ENCODE peak calls at places on chromosomes 12 and 14, in five cellular contexts. One of them, this sample, is unnamed.

GRCh38 chr14:74566174-74567125 is 45.6 kb downstream of the LTBP2 start:
- DNase-seq in mesendoderm: no peak
- DNase-seq in H1: no peak
- DNase-seq in IMR-90: no peak
- DNase-seq in neuronal stem cell: no peak
- DNase-seq in this sample: no peak

GRCh38 chr12:93552427-93552826 is 20.0 kb upstream of the SOCS2 start:
- DNase-seq in mesendoderm: no peak
- DNase-seq in H1: no peak
- DNase-seq in IMR-90: no peak
- DNase-seq in neuronal stem cell: no peak
- DNase-seq in this sample: no peak

GRCh38 chr12:9134981-9135628 is 19.4 kb upstream of the A2M start:
- DNase-seq in mesendoderm: peak; percentile 27
- DNase-seq in H1: no peak
- DNase-seq in IMR-90: peak; percentile 3
- DNase-seq in neuronal stem cell: no peak
- DNase-seq in this sample: no peak

GRCh38 chr14:32021341-32021740 is 55.8 kb upstream of the ARHGAP5 start:
- DNase-seq in mesendoderm: no peak
- DNase-seq in H1: no peak
- DNase-seq in IMR-90: no peak
- DNase-seq in neuronal stem cell: no peak
- DNase-seq in this sample: no peak

GRCh38 chr12:80860206-80860605 is 77.5 kb downstream of the LIN7A start:
- DNase-seq in mesendoderm: no peak
- DNase-seq in H1: no peak
- DNase-seq in IMR-90: no peak
- DNase-seq in neuronal stem cell: no peak
- DNase-seq in this sample: no peak

GRCh38 chr12:94689002-94689645 is 38.8 kb upstream of the TMCC3 start:
- DNase-seq in mesendoderm: no peak
- DNase-seq in H1: no peak
- DNase-seq in IMR-90: peak; percentile 27
- DNase-seq in neuronal stem cell: no peak
- DNase-seq in this sample: peak; percentile 54

GRCh38 chr12:111412007-111412829 is 6.5 kb downstream of the SH2B3 start:
- DNase-seq in mesendoderm: peak; percentile 83
- DNase-seq in H1: no peak
- DNase-seq in IMR-90: no peak
- DNase-seq in neuronal stem cell: no peak
- DNase-seq in this sample: peak; percentile 61

GRCh38 chr12:109134186-109134917 is 18.0 kb downstream of the ACACB start:
- DNase-seq in mesendoderm: peak; percentile 61
- DNase-seq in H1: no peak
- DNase-seq in IMR-90: no peak
- DNase-seq in neuronal stem cell: no peak
- DNase-seq in this sample: no peak

GRCh38 chr12:116650062-116650461 is 87.8 kb downstream of the SPRING1 start:
- DNase-seq in mesendoderm: no peak
- DNase-seq in H1: no peak
- DNase-seq in IMR-90: no peak
- DNase-seq in neuronal stem cell: no peak
- DNase-seq in this sample: peak; percentile 16

GRCh38 chr12:2475984-2476383 is 318.8 kb upstream of the FKBP4 start:
- DNase-seq in mesendoderm: no peak
- DNase-seq in H1: no peak
- DNase-seq in IMR-90: no peak
- DNase-seq in neuronal stem cell: no peak
- DNase-seq in this sample: no peak

GRCh38 chr14:68473794-68474193 is 319.1 kb downstream of the ZFP36L1 start:
- DNase-seq in mesendoderm: no peak
- DNase-seq in H1: no peak
- DNase-seq in IMR-90: no peak
- DNase-seq in neuronal stem cell: no peak
- DNase-seq in this sample: no peak

GRCh38 chr12:66573605-66574004 is 105.3 kb downstream of the GRIP1 start:
- DNase-seq in mesendoderm: no peak
- DNase-seq in H1: no peak
- DNase-seq in IMR-90: no peak
- DNase-seq in neuronal stem cell: no peak
- DNase-seq in this sample: no peak

GRCh38 chr12:116662612-116663144 is 75.2 kb downstream of the SPRING1 start:
- DNase-seq in mesendoderm: no peak
- DNase-seq in H1: no peak
- DNase-seq in IMR-90: peak; percentile 37
- DNase-seq in neuronal stem cell: peak; percentile 46
- DNase-seq in this sample: peak; percentile 42

GRCh38 chr12:72089678-72090077 is 151.0 kb downstream of the TPH2 start:
- DNase-seq in mesendoderm: no peak
- DNase-seq in H1: no peak
- DNase-seq in IMR-90: no peak
- DNase-seq in neuronal stem cell: no peak
- DNase-seq in this sample: no peak

GRCh38 chr12:79071498-79071897 is 206.9 kb downstream of the SYT1 start:
- DNase-seq in mesendoderm: peak; percentile 51
- DNase-seq in H1: no peak
- DNase-seq in IMR-90: no peak
- DNase-seq in neuronal stem cell: no peak
- DNase-seq in this sample: no peak

GRCh38 chr12:9796346-9796745 is 30.9 kb upstream of the KLRF1 start:
- DNase-seq in mesendoderm: no peak
- DNase-seq in H1: no peak
- DNase-seq in IMR-90: no peak
- DNase-seq in neuronal stem cell: no peak
- DNase-seq in this sample: no peak

GRCh38 chr14:32601908-32602307 is 272.8 kb downstream of the AKAP6 start:
- DNase-seq in mesendoderm: no peak
- DNase-seq in H1: no peak
- DNase-seq in IMR-90: no peak
- DNase-seq in neuronal stem cell: no peak
- DNase-seq in this sample: no peak

GRCh38 chr14:36048667-36049066 is 127.9 kb downstream of the PTCSC3 start:
- DNase-seq in mesendoderm: no peak
- DNase-seq in H1: no peak
- DNase-seq in IMR-90: no peak
- DNase-seq in neuronal stem cell: no peak
- DNase-seq in this sample: no peak

GRCh38 chr12:77968571-77968970 is 137.9 kb downstream of the NAV3 start:
- DNase-seq in mesendoderm: no peak
- DNase-seq in H1: no peak
- DNase-seq in IMR-90: no peak
- DNase-seq in neuronal stem cell: no peak
- DNase-seq in this sample: no peak

GRCh38 chr14:70885343-70886014 is 21.8 kb upstream of the PCNX1 start:
- DNase-seq in mesendoderm: no peak
- DNase-seq in H1: no peak
- DNase-seq in IMR-90: no peak
- DNase-seq in neuronal stem cell: no peak
- DNase-seq in this sample: no peak

GRCh38 chr14:76812093-76812421 is 625 bp downstream of the ANGEL1 start:
- DNase-seq in mesendoderm: peak; percentile 45
- DNase-seq in H1: no peak
- DNase-seq in IMR-90: no peak
- DNase-seq in neuronal stem cell: no peak
- DNase-seq in this sample: no peak

GRCh38 chr12:113931517-113931916 is 34.6 kb downstream of the RBM19 start:
- DNase-seq in mesendoderm: no peak
- DNase-seq in H1: no peak
- DNase-seq in IMR-90: no peak
- DNase-seq in neuronal stem cell: no peak
- DNase-seq in this sample: no peak

GRCh38 chr12:98763656-98764055 is 118.6 kb downstream of the APAF1 start:
- DNase-seq in mesendoderm: no peak
- DNase-seq in H1: no peak
- DNase-seq in IMR-90: no peak
- DNase-seq in neuronal stem cell: no peak
- DNase-seq in this sample: no peak

GRCh38 chr12:124395284-124395752 is 100.4 kb downstream of the RFLNA start:
- DNase-seq in mesendoderm: no peak
- DNase-seq in H1: no peak
- DNase-seq in IMR-90: no peak
- DNase-seq in neuronal stem cell: no peak
- DNase-seq in this sample: peak; percentile 80

GRCh38 chr12:9662488-9662887 is 7.0 kb upstream of the CLEC2D start:
- DNase-seq in mesendoderm: no peak
- DNase-seq in H1: no peak
- DNase-seq in IMR-90: no peak
- DNase-seq in neuronal stem cell: no peak
- DNase-seq in this sample: no peak

GRCh38 chr12:53065470-53065869 is 13.7 kb downstream of the SPRYD3 start:
- DNase-seq in mesendoderm: no peak
- DNase-seq in H1: no peak
- DNase-seq in IMR-90: no peak
- DNase-seq in neuronal stem cell: no peak
- DNase-seq in this sample: no peak

GRCh38 chr14:22650960-22651521 is 6.9 kb upstream of the OR6J1 start:
- DNase-seq in mesendoderm: peak; percentile 79
- DNase-seq in H1: peak; percentile 7
- DNase-seq in IMR-90: no peak
- DNase-seq in neuronal stem cell: no peak
- DNase-seq in this sample: peak; percentile 24

GRCh38 chr14:41570415-41571155 is 36.1 kb upstream of the LRFN5 start:
- DNase-seq in mesendoderm: no peak
- DNase-seq in H1: no peak
- DNase-seq in IMR-90: no peak
- DNase-seq in neuronal stem cell: no peak
- DNase-seq in this sample: no peak

GRCh38 chr12:98998697-98999299 is 353.7 kb downstream of the APAF1 start:
- DNase-seq in mesendoderm: peak; percentile 47
- DNase-seq in H1: no peak
- DNase-seq in IMR-90: peak; percentile 38
- DNase-seq in neuronal stem cell: peak; percentile 37
- DNase-seq in this sample: peak; percentile 49

DNA sequence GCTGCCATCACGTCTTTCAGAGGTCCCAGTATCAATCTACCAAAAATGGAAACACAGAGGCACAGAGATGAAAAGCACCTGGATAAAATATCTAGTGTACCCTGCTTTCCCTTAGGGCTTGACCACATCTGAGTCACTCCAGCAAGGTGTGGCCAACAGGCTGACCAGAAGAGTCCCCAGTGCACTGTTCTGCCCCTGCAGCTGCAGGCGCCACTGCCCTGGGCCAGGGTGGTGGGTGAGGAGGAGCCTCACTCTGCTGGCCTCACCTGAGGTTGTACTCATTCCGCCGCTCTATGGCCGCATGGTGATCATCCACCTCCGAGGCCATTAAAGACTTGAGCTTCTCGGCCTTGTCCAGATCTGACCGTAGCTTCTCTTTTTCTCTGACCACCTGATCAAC is 60.4 kb downstream of the NIN start:
- DNase-seq in mesendoderm: no peak
- DNase-seq in H1: no peak
- DNase-seq in IMR-90: no peak
- DNase-seq in neuronal stem cell: no peak
- DNase-seq in this sample: no peak
- H3K23ac ChIP-seq in mesendoderm: no peak overlapping the region
- H3K23ac ChIP-seq in H1: no peak overlapping the region
- H3K23ac ChIP-seq in IMR-90: no peak overlapping the region
- H3K23ac ChIP-seq in neuronal stem cell: no peak overlapping the region
- H3K23ac ChIP-seq in this sample: no peak overlapping the region

GRCh38 chr12:6987956-6988573 is 17.4 kb downstream of the EMG1 start:
- DNase-seq in mesendoderm: no peak
- DNase-seq in H1: no peak
- DNase-seq in IMR-90: no peak
- DNase-seq in neuronal stem cell: no peak
- DNase-seq in this sample: no peak
- H3K23ac ChIP-seq in mesendoderm: no peak overlapping the region
- H3K23ac ChIP-seq in H1: no peak overlapping the region
- H3K23ac ChIP-seq in IMR-90: no peak overlapping the region
- H3K23ac ChIP-seq in neuronal stem cell: no peak overlapping the region
- H3K23ac ChIP-seq in this sample: no peak overlapping the region

GRCh38 chr12:42442888-42443287 is 116.9 kb downstream of the PPHLN1 start:
- DNase-seq in mesendoderm: no peak
- DNase-seq in H1: no peak
- DNase-seq in IMR-90: no peak
- DNase-seq in neuronal stem cell: no peak
- DNase-seq in this sample: no peak
- H3K23ac ChIP-seq in mesendoderm: no peak overlapping the region
- H3K23ac ChIP-seq in H1: no peak overlapping the region
- H3K23ac ChIP-seq in IMR-90: no peak overlapping the region
- H3K23ac ChIP-seq in neuronal stem cell: no peak overlapping the region
- H3K23ac ChIP-seq in this sample: no peak overlapping the region

GRCh38 chr14:39366460-39367386 is 65.5 kb downstream of the FBXO33 start:
- DNase-seq in mesendoderm: peak; percentile 28
- DNase-seq in H1: no peak
- DNase-seq in IMR-90: no peak
- DNase-seq in neuronal stem cell: no peak
- DNase-seq in this sample: no peak
- H3K23ac ChIP-seq in mesendoderm: peak overlapping the region; percentile 3
- H3K23ac ChIP-seq in H1: no peak overlapping the region
- H3K23ac ChIP-seq in IMR-90: no peak overlapping the region
- H3K23ac ChIP-seq in neuronal stem cell: no peak overlapping the region
- H3K23ac ChIP-seq in this sample: peak overlapping the region; percentile 46

GRCh38 chr14:65639216-65639615 is 226.7 kb downstream of the FUT8 start:
- DNase-seq in mesendoderm: no peak
- DNase-seq in H1: no peak
- DNase-seq in IMR-90: peak; percentile 24
- DNase-seq in neuronal stem cell: no peak
- DNase-seq in this sample: peak; percentile 14

GRCh38 chr14:65632487-65632886 is 220.0 kb downstream of the FUT8 start:
- DNase-seq in mesendoderm: no peak
- DNase-seq in H1: no peak
- DNase-seq in IMR-90: no peak
- DNase-seq in neuronal stem cell: no peak
- DNase-seq in this sample: no peak

GRCh38 chr14:65637780-65638179 is 225.2 kb downstream of the FUT8 start:
- DNase-seq in mesendoderm: no peak
- DNase-seq in H1: no peak
- DNase-seq in IMR-90: peak; percentile 1
- DNase-seq in neuronal stem cell: no peak
- DNase-seq in this sample: no peak
- H3K23ac ChIP-seq in mesendoderm: no peak overlapping the region
- H3K23ac ChIP-seq in H1: no peak overlapping the region
- H3K23ac ChIP-seq in IMR-90: no peak overlapping the region
- H3K23ac ChIP-seq in neuronal stem cell: no peak overlapping the region
- H3K23ac ChIP-seq in this sample: no peak overlapping the region

GRCh38 chr14:103679351-103679750 is 35.9 kb downstream of the XRCC3 start:
- DNase-seq in mesendoderm: peak; percentile 47
- DNase-seq in H1: no peak
- DNase-seq in IMR-90: no peak
- DNase-seq in neuronal stem cell: no peak
- DNase-seq in this sample: peak; percentile 28
- H3K23ac ChIP-seq in mesendoderm: no peak overlapping the region
- H3K23ac ChIP-seq in H1: no peak overlapping the region
- H3K23ac ChIP-seq in IMR-90: no peak overlapping the region
- H3K23ac ChIP-seq in neuronal stem cell: no peak overlapping the region
- H3K23ac ChIP-seq in this sample: no peak overlapping the region

DNA sequence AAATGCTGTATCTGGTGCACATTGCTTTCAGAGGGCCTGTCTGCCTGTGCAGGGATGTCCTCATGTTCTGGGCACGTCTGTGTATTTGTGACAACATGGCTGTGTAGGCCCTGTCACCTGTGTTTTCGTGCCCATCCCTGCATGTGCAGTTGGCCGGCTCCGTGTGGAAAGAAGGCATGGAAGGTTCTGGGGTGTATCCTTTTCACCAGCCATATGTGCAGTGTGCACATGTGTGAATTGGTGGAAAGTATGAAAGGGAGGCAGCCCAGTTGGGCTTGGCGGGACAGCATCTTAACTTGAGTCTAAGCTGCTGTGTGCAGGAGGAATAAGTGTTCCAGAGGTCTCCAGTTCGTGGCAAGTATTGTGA is 645 bp downstream of the TSPAN11 start:
- DNase-seq in mesendoderm: no peak
- DNase-seq in H1: no peak
- DNase-seq in IMR-90: no peak
- DNase-seq in neuronal stem cell: no peak
- DNase-seq in this sample: no peak
- H3K23ac ChIP-seq in mesendoderm: no peak overlapping the region
- H3K23ac ChIP-seq in H1: no peak overlapping the region
- H3K23ac ChIP-seq in IMR-90: peak overlapping the region; percentile 24
- H3K23ac ChIP-seq in neuronal stem cell: no peak overlapping the region
- H3K23ac ChIP-seq in this sample: no peak overlapping the region